ENCODE peak calls at places on chromosomes 4 and X, in eight cellular contexts. N, Y, F, D, T, S, Q and I are unnamed samples.

GRCh38 chrX:154419189-154419588 is 7.8 kb downstream of the TAFAZZIN start:
- DNase-seq in D (no peak), T (no peak), S (no peak), F (no peak), N (no peak), Q (no peak), Y (no peak), I (no peak)

GRCh38 chr4:8575457-8575856 is 4.7 kb upstream of the GPR78 start:
- DNase-seq in N (no peak), T (no peak), F (no peak), D (no peak), Q (no peak), Y (no peak), S (no peak), I (no peak)

GRCh38 chr4:80495847-80496246 is 160.3 kb downstream of the CFAP299 start:
- DNase-seq in T (no peak), F (no peak), N (no peak), Y (no peak), S (no peak), D (no peak), Q (no peak), I (no peak)

GRCh38 chr4:82850684-82851083 is 40.3 kb downstream of the SEC31A start:
- DNase-seq in Y (no peak), T (no peak), D (no peak), Q (no peak), N (peak), F (no peak), S (no peak), I (no peak)

GRCh38 chr4:75660491-75660890 is 12.7 kb downstream of the G3BP2 start:
- DNase-seq in T (no peak), Y (no peak), D (no peak), S (peak), F (no peak), Q (no peak), N (peak), I (no peak)

GRCh38 chrX:150364347-150365050 is 1.4 kb downstream of the MAMLD1 start:
- DNase-seq in N (no peak), Y (peak), F (no peak), T (no peak), Q (no peak), D (no peak), S (peak), I (peak)

GRCh38 chr4:113825272-113825671 is 63.7 kb upstream of the CAMK2D start:
- DNase-seq in D (no peak), Y (no peak), Q (no peak), T (no peak), N (no peak), S (no peak), F (no peak), I (no peak)

GRCh38 chr4:10061650-10062415 is 40.5 kb upstream of the SLC2A9 start:
- DNase-seq in S (peak), Y (no peak), D (no peak), F (peak), N (peak), T (no peak), Q (peak), I (no peak)

GRCh38 chrX:48961585-48962091 is 4.2 kb upstream of the OTUD5 start:
- DNase-seq in Q (no peak), T (no peak), D (no peak), N (no peak), Y (peak), F (peak), S (no peak), I (no peak)

GRCh38 chr4:180949825-180950224 is 1293.4 kb upstream of the TENM3 start:
- DNase-seq in T (no peak), Q (peak), S (peak), D (no peak), Y (no peak), N (no peak), F (no peak), I (no peak)

GRCh38 chr4:10051536-10052135 is 30.3 kb upstream of the SLC2A9 start:
- DNase-seq in Q (no peak), D (no peak), Y (no peak), S (no peak), F (no peak), T (no peak), N (no peak), I (no peak)

GRCh38 chr4:121668368-121669162 is 28.2 kb downstream of the ANXA5 start:
- DNase-seq in N (peak), S (peak), Y (no peak), Q (peak), D (peak), T (peak), F (peak), I (peak)

GRCh38 chrX:49995795-49996455 is 73.5 kb downstream of the CLCN5 start:
- DNase-seq in D (no peak), N (peak), Y (no peak), F (no peak), S (peak), T (no peak), Q (no peak), I (no peak)

GRCh38 chr4:150072471-150072870 is 5.8 kb upstream of the DCLK2 start:
- DNase-seq in T (no peak), Y (no peak), N (no peak), Q (no peak), F (no peak), S (no peak), D (no peak), I (no peak)

GRCh38 chr4:84952776-84953175 is 13.7 kb downstream of the WDFY3 start:
- DNase-seq in T (no peak), N (no peak), D (no peak), S (no peak), Q (no peak), F (no peak), Y (no peak), I (no peak)

GRCh38 chrX:118975831-118976598 is 1.6 kb downstream of the LONRF3 start:
- DNase-seq in T (no peak), N (peak), Y (peak), F (peak), Q (peak), D (peak), S (peak), I (no peak)

GRCh38 chr4:147363514-147363913 is 117.4 kb upstream of the EDNRA start:
- DNase-seq in T (no peak), D (no peak), S (no peak), F (no peak), Q (no peak), Y (no peak), N (no peak), I (no peak)

GRCh38 chrX:784829-785228 is 154.2 kb downstream of the SHOX start:
- DNase-seq in N (no peak), F (no peak), Y (no peak), S (no peak), D (no peak), Q (no peak), T (no peak), I (no peak)

GRCh38 chrX:4805559-4805958 is 1092.1 kb upstream of the PRKX start:
- DNase-seq in F (no peak), T (no peak), N (no peak), S (no peak), D (no peak), Y (peak), Q (no peak), I (no peak)

GRCh38 chr4:8373973-8374545 is 66.5 kb downstream of the ACOX3 start:
- DNase-seq in Q (no peak), T (no peak), F (no peak), N (no peak), Y (no peak), S (no peak), D (no peak), I (no peak)

GRCh38 chr4:164748375-164748774 is 5.6 kb upstream of the SMIM31 start:
- DNase-seq in Y (peak), F (peak), S (peak), D (peak), Q (peak), N (peak), T (peak), I (peak)

GRCh38 chrX:127879585-127879984 is 172.6 kb downstream of the ACTRT1 start:
- DNase-seq in T (no peak), Y (no peak), F (no peak), Q (no peak), D (no peak), N (no peak), S (no peak), I (no peak)

GRCh38 chr4:86924805-86925204 is 10.0 kb upstream of the AFF1 start:
- DNase-seq in S (peak), T (no peak), Q (peak), F (peak), N (peak), Y (no peak), D (peak), I (peak)

GRCh38 chr4:99117876-99118693 is 26.0 kb downstream of the ADH4 start:
- DNase-seq in Y (no peak), D (no peak), S (no peak), T (peak), N (peak), F (peak), Q (peak), I (peak)

GRCh38 chr4:4481394-4482000 is 60.4 kb downstream of the STX18 start:
- DNase-seq in N (no peak), D (no peak), T (peak), Q (no peak), Y (no peak), F (no peak), S (peak), I (peak)

GRCh38 chr4:159487284-159487747 is 384.4 kb downstream of the RAPGEF2 start:
- DNase-seq in Q (peak), Y (peak), T (peak), S (peak), F (peak), N (peak), D (peak), I (peak)

GRCh38 chr4:165974647-165975335 is 101.8 kb downstream of the TLL1 start:
- DNase-seq in F (no peak), D (no peak), T (peak), Q (peak), Y (no peak), N (no peak), S (peak), I (peak)

GRCh38 chr4:173883821-173884220 is 353.8 kb upstream of the HAND2 start:
- DNase-seq in Y (no peak), N (no peak), T (no peak), Q (peak), D (no peak), S (peak), F (no peak), I (no peak)

GRCh38 chrX:14630724-14631123 is 101.4 kb downstream of the GLRA2 start:
- DNase-seq in D (no peak), F (no peak), T (no peak), Y (no peak), N (peak), S (no peak), Q (no peak), I (no peak)

GRCh38 chr4:143391895-143392294 is 55.2 kb downstream of the GAB1 start:
- DNase-seq in Y (no peak), D (no peak), T (no peak), Q (peak), S (peak), N (peak), F (peak), I (peak)

GRCh38 chr4:64200001-64200555 is 209.2 kb downstream of the TECRL start:
- DNase-seq in T (no peak), N (no peak), Y (no peak), F (no peak), Q (no peak), D (no peak), S (no peak), I (no peak)

GRCh38 chr4:150033937-150034336 is 44.3 kb upstream of the DCLK2 start:
- DNase-seq in T (peak), Y (no peak), S (peak), N (no peak), D (no peak), F (peak), Q (peak), I (peak)

GRCh38 chr4:27096142-27096824 is 235.6 kb downstream of the STIM2 start:
- DNase-seq in D (no peak), N (no peak), Q (peak), F (no peak), T (peak), S (no peak), Y (no peak), I (peak)

GRCh38 chr4:154727540-154727939 is 16.3 kb upstream of the LRAT start:
- DNase-seq in T (no peak), D (no peak), Q (no peak), F (no peak), Y (no peak), S (no peak), N (no peak), I (no peak)

GRCh38 chr4:158810487-158811215 is 41.8 kb downstream of the FNIP2 start:
- DNase-seq in S (peak), F (peak), Y (no peak), T (peak), Q (peak), N (peak), D (peak), I (peak)

GRCh38 chrX:19772759-19773623 is 114.4 kb downstream of the SH3KBP1 start:
- DNase-seq in D (no peak), T (no peak), S (no peak), Q (peak), N (no peak), F (no peak), Y (no peak), I (no peak)

GRCh38 chr4:5707366-5708133 is 809 bp downstream of the EVC2 start:
- DNase-seq in D (no peak), Y (no peak), N (peak), T (no peak), S (no peak), F (peak), Q (no peak), I (no peak)
- H3K4me3 ChIP-seq in D (peak), Y (peak), N (peak), T (peak), S (peak), F (peak), Q (peak), I (peak)

DNA sequence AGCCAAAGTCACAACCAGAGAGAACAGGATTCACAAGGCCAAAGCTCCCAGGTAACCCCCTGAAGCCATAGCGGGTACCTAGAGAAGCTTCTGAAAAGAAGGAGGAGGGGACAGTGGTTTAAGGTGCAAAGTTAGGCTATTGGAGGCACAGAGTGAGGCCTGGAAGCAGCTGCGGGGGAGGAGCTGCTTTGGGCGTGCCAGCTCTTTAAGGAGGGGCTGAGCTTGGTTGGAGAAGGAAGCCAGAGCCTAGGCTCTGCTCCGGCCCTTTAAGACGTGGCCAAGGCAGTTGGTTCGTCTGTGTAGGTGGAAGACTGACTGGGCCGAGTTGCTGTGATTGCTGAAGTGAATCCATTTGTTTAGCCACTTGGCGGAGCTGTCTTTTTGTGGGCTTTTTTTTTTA is 1.5 kb downstream of the KLF8 start:
- DNase-seq in D (peak), N (peak), T (no peak), F (peak), S (peak), Q (peak), Y (peak), I (peak)
- H3K4me3 ChIP-seq in D (peak), N (no peak), T (no peak), F (no peak), S (peak), Q (peak), Y (peak), I (no peak)

DNA sequence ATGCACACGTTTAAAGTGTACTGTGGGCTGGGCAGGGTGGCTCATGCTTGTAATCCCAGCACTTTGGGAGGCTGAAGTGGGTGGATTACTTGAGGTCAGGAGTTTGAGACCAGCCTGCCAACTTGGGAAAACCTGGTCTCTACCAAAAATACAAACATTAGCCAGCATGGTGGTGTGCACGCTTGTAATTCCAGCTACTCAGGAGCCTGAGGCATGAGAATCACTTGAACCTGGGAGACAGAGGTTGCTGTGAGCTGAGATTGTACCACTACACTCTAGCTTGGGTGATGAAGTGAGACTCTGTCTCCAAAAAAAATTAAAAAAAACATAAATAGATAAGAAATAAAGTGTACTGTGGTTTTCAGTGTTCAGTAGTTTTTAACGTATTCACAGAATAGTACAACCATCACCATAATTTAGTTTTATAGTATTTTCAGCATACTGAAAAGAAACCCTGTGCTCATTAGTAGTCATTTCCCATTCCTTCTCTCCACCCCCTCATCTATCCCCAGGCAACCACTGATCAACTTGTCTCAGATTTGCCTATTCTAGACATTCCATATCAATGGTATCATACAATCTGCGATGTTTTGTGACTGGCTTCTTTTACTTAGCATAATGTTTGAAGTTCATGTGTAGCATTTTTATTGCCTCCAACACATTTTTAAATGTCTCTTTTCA is 19.1 kb downstream of the SLAIN2 start:
- DNase-seq in S (peak), Y (no peak), T (peak), N (peak), D (peak), Q (peak), F (peak), I (peak)
- H3K4me3 ChIP-seq in S (no peak), Y (no peak), T (no peak), N (no peak), D (no peak), Q (no peak), F (no peak), I (no peak)

GRCh38 chrX:73525928-73526690 is 36.9 kb upstream of the CHIC1 start:
- DNase-seq in N (no peak), S (no peak), F (no peak), Y (no peak), T (no peak), D (no peak), Q (no peak), I (no peak)
- H3K4me3 ChIP-seq in N (no peak), S (no peak), F (no peak), Y (no peak), T (no peak), D (no peak), Q (no peak), I (no peak)

GRCh38 chr4:22672519-22672918 is 20.2 kb upstream of the GBA3 start:
- DNase-seq in F (no peak), Q (no peak), Y (no peak), N (no peak), S (no peak), T (no peak), D (no peak), I (no peak)

GRCh38 chr4:22668301-22668700 is 24.4 kb upstream of the GBA3 start:
- DNase-seq in D (peak), T (peak), S (peak), N (peak), F (peak), Q (peak), Y (no peak), I (peak)

GRCh38 chr4:22672944-22673343 is 19.8 kb upstream of the GBA3 start:
- DNase-seq in D (no peak), T (no peak), S (no peak), Y (no peak), N (no peak), F (no peak), Q (no peak), I (no peak)

GRCh38 chr4:22668702-22669101 is 24.0 kb upstream of the GBA3 start:
- DNase-seq in D (no peak), T (no peak), S (no peak), N (no peak), Q (no peak), Y (no peak), F (peak), I (no peak)

GRCh38 chr4:22670953-22671352 is 21.8 kb upstream of the GBA3 start:
- DNase-seq in F (peak), N (no peak), D (no peak), Y (peak), Q (peak), S (peak), T (no peak), I (peak)
- H3K4me3 ChIP-seq in F (no peak), N (no peak), D (no peak), Y (no peak), Q (no peak), S (no peak), T (no peak), I (no peak)

GRCh38 chr4:48049483-48049882 is 32.9 kb downstream of the NIPAL1 start:
- DNase-seq in S (no peak), F (no peak), D (no peak), Y (no peak), Q (no peak), T (no peak), N (no peak), I (no peak)

GRCh38 chr4:48044298-48044697 is 27.7 kb downstream of the NIPAL1 start:
- DNase-seq in F (no peak), Y (no peak), S (no peak), Q (no peak), T (no peak), N (no peak), D (no peak), I (no peak)

GRCh38 chr4:48047896-48048295 is 31.3 kb downstream of the NIPAL1 start:
- DNase-seq in Q (no peak), F (no peak), S (no peak), D (no peak), N (no peak), Y (peak), T (no peak), I (no peak)

GRCh38 chr4:48046059-48046458 is 29.5 kb downstream of the NIPAL1 start:
- DNase-seq in T (no peak), D (no peak), F (no peak), Q (no peak), S (no peak), N (no peak), Y (no peak), I (no peak)

DNA sequence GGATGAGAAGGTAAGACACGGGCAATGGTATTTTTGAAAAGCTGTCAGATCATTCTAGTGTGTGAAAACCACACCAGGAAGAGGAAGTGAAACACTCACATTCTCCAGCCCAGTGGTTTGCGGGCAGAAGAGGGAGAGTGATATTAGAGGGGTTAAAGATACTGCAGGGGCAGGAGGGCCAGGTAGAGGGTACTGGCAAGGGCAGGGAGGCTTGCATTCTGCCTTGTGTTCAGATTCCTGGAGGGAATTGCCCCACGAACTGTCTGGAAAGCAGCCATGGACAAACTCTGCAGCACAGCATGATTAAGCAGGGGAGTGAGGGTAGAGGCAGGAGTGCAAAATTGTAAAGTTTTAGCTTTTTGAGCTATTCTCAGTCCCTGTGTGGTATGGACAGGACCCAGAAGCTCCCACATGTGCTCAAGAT is 30.9 kb downstream of the NIPAL1 start:
- DNase-seq in S (no peak), T (no peak), F (peak), D (peak), Y (no peak), N (no peak), Q (no peak), I (no peak)
- H3K4me3 ChIP-seq in S (no peak), T (no peak), F (peak), D (no peak), Y (no peak), N (no peak), Q (no peak), I (no peak)